ENCODE peak calls at places on chromosome 3, in eight cellular contexts. B, X, P, Z, R, T, Y and G are unnamed samples.

GRCh38 chr3:10524799-10525301 is 19.5 kb upstream of the ATP2B2 start:
- DNase-seq in P (no peak), Z (no peak), T (no peak), B (peak), Y (no peak), X (no peak), R (no peak), G (no peak)

GRCh38 chr3:15933439-15934144 is 135.8 kb upstream of the ANKRD28 start:
- DNase-seq in X (no peak), B (no peak), T (no peak), Z (no peak), P (no peak), R (no peak), Y (peak), G (no peak)

GRCh38 chr3:160260587-160261270 is 35.5 kb downstream of the C3orf80 start:
- DNase-seq in R (no peak), Z (no peak), B (no peak), Y (no peak), X (no peak), P (no peak), T (no peak), G (no peak)

GRCh38 chr3:184481924-184482671 is 79.5 kb upstream of the EPHB3 start:
- DNase-seq in X (no peak), Y (no peak), T (no peak), P (no peak), R (no peak), B (no peak), Z (no peak), G (no peak)

GRCh38 chr3:192444096-192444790 is 283.1 kb downstream of the FGF12 start:
- DNase-seq in R (peak), B (peak), Y (peak), T (peak), Z (peak), P (peak), X (peak), G (peak)

GRCh38 chr3:184778426-184779332 is 33.3 kb upstream of the VPS8 start:
- DNase-seq in X (no peak), R (no peak), P (no peak), T (no peak), B (no peak), Y (no peak), Z (no peak), G (no peak)

GRCh38 chr3:59884409-59884808 is 834.6 kb upstream of the CFAP20DC start:
- DNase-seq in P (no peak), X (no peak), T (no peak), R (no peak), Z (no peak), B (no peak), Y (no peak), G (no peak)

GRCh38 chr3:124504332-124505059 is 225.8 kb upstream of the UMPS start:
- DNase-seq in X (no peak), Y (peak), Z (no peak), T (no peak), R (no peak), B (no peak), P (no peak), G (no peak)

GRCh38 chr3:9172851-9173320 is 76.6 kb downstream of the SRGAP3 start:
- DNase-seq in X (peak), T (no peak), P (no peak), Z (no peak), B (no peak), Y (no peak), R (no peak), G (no peak)

GRCh38 chr3:155785662-155786295 is 20.3 kb downstream of the C3orf33 start:
- DNase-seq in T (no peak), B (no peak), X (no peak), R (no peak), P (no peak), Y (no peak), Z (no peak), G (no peak)

GRCh38 chr3:10162147-10162546 is 2.6 kb upstream of the IRAK2 start:
- DNase-seq in B (no peak), R (no peak), P (no peak), Y (no peak), Z (no peak), T (no peak), X (peak), G (no peak)

GRCh38 chr3:117586161-117586560 is 876.6 kb downstream of the TUSC7 start:
- DNase-seq in T (no peak), P (no peak), R (no peak), X (no peak), B (no peak), Y (no peak), Z (no peak), G (no peak)

GRCh38 chr3:108030915-108031425 is 59.9 kb downstream of the CD47 start:
- DNase-seq in B (no peak), P (no peak), Y (no peak), Z (no peak), R (no peak), X (no peak), T (no peak), G (no peak)

GRCh38 chr3:44237665-44238064 is 4.0 kb upstream of the TOPAZ1 start:
- DNase-seq in T (no peak), Y (no peak), Z (no peak), X (no peak), P (no peak), B (no peak), R (no peak), G (no peak)

GRCh38 chr3:167203062-167203461 is 177.0 kb downstream of the ZBBX start:
- DNase-seq in P (no peak), Z (no peak), R (no peak), B (no peak), Y (no peak), X (no peak), T (no peak), G (no peak)

GRCh38 chr3:1087066-1087555 is 5.7 kb upstream of the CNTN6 start:
- DNase-seq in T (no peak), B (no peak), Y (peak), P (peak), X (no peak), R (no peak), Z (no peak), G (no peak)
- TF ChIP-seq CTCF in T (peak), B (peak), Y (peak), P (peak), X (no peak), R (no peak), Z (no peak), G (no peak)

GRCh38 chr3:143533391-143533790 is 314.9 kb downstream of the SLC9A9 start:
- DNase-seq in Z (no peak), B (no peak), P (no peak), Y (no peak), T (no peak), R (no peak), X (no peak), G (no peak)
- TF ChIP-seq CTCF in Z (no peak), B (no peak), P (no peak), Y (no peak), T (no peak), R (no peak), X (no peak), G (no peak)

DNA sequence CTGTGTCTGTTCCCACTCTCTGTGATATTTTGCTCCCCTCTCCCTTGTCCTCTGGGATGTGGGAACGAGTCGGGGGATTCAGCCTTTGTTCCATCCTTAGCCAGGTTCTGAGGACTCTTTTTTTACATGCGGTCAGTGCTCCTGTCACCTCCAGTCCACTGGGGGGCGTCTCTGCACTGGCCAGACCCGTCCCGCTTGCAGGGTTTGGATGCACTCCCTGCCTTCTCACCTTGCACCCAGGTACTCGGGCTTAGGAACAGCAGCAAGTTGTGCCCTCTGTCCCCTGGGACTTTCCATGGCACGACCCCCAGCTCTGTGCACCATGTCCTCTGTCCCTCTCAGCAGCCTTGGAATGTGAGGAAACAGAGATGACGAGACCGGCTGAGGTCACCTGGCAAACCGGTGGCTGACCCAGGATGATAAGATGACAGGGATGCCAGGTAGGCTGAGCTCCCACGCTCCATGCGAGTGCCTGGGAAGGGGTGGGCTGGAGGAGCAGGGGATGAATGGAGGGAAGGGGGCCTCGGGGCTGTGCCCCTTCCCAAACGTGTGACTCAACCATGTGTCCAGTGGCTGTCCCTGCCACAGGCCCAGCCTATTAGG is 27.3 kb upstream of the FGD5 start:
- DNase-seq in B (peak), Y (peak), X (peak), Z (peak), P (peak), T (peak), R (peak), G (no peak)
- TF ChIP-seq CTCF in B (peak), Y (peak), X (peak), Z (peak), P (peak), T (peak), R (peak), G (no peak)

GRCh38 chr3:46381662-46382061 is 10.9 kb downstream of the CCR5 start:
- DNase-seq in T (no peak), Y (no peak), X (no peak), B (no peak), Z (no peak), P (no peak), R (no peak), G (no peak)

GRCh38 chr3:46375814-46376213 is 5.1 kb downstream of the CCR5 start:
- DNase-seq in Z (no peak), X (no peak), Y (no peak), R (no peak), T (no peak), B (no peak), P (no peak), G (no peak)

GRCh38 chr3:46380471-46381215 is 9.9 kb downstream of the CCR5 start:
- DNase-seq in B (no peak), P (no peak), Y (no peak), T (no peak), R (no peak), Z (no peak), X (no peak), G (no peak)

GRCh38 chr3:46375214-46375613 is 4.5 kb downstream of the CCR5 start:
- DNase-seq in P (no peak), R (no peak), B (no peak), T (no peak), Z (no peak), X (no peak), Y (no peak), G (no peak)

GRCh38 chr3:46378426-46378942 is 7.7 kb downstream of the CCR5 start:
- DNase-seq in T (peak), R (peak), Z (peak), X (peak), B (peak), P (peak), Y (peak), G (peak)
- TF ChIP-seq CTCF in T (peak), R (peak), Z (peak), X (peak), B (peak), P (peak), Y (peak), G (no peak)

DNA sequence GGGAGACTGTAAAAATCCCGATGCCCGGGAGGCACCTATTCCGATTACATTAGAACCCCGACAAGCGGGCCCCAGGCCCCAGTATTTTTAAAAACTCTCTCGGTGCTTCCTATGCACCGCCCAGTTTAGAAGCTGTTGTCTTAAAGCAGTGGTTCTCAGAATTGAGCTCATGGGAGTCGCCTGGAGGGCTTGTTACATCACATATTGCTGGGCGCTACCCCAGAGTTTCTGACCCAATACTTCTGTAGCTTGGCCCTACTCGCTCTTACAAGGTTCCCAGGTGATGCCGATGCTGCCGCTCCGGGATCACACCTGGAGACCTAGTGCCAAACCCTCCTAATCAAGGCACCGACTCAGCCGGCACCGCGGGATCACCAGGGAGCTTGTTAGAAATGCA is 35.2 kb downstream of the CPN2 start:
- DNase-seq in X (no peak), Z (no peak), B (no peak), Y (peak), T (no peak), R (no peak), P (no peak), G (no peak)
- TF ChIP-seq CTCF in X (no peak), Z (peak), B (no peak), Y (no peak), T (no peak), R (no peak), P (no peak), G (no peak)

DNA sequence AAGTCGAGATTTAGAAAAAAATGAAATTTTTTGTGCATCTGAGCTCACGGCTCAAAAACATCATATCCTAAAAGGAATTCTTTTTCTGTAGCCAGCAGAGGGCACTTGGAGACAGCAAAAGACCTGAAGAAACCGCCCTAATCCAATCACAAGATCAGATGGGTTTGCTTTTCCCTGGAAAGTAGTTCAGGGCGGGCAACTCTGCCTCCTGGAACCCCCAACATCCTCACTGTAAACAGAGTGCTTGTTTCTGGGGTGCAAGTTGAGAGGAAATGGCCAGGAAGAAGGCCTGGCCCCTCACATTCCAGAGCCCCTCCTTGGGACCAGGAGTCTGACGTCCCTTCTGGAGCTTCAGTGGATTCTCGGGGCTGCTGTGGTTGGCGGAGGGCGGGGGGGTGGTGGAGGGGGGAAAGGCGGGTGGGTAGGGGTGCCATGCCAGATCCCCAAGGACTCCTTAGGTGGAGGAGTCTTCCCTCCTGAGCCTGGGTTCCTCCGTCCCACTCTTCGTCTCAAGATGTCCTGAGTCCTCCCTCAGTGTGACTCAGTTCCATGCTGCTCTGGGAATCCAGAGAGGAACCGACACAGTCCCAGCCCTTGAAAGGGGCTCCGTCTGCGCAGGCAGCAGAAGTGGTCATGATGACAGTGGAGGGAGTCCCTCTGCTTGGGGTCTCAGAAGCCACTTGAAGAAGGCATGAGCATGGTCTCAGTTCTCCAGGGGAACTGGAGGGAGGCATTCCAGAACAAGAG is 35.9 kb downstream of the CCK start:
- DNase-seq in Y (peak), P (peak), T (no peak), X (peak), R (peak), B (no peak), Z (no peak), G (no peak)
- TF ChIP-seq CTCF in Y (peak), P (peak), T (peak), X (peak), R (peak), B (peak), Z (no peak), G (no peak)